ENCODE peak calls at places on chromosomes 2 and 18, in nine cellular contexts. Y, C, H, Q, F, V, J, P and D are unnamed samples.
A peak's percentile ranks its signal among the peaks of the same experiment; 100 is the strongest.

GRCh38 chr2:2662847-2663356 is 331.8 kb upstream of the MYT1L start:
- DNase-seq in J (no peak), V (no peak), C (no peak), F (no peak), H (no peak), Q (no peak), Y (no peak), P (no peak), D (no peak)

GRCh38 chr18:41993151-41993550 is 38.1 kb downstream of the PIK3C3 start:
- DNase-seq in Y (no peak), J (no peak), Q (no peak), C (no peak), H (no peak), V (no peak), F (no peak), P (no peak), D (no peak)

GRCh38 chr2:157438907-157439791 is 4.7 kb downstream of the CYTIP start:
- DNase-seq in H (no peak), P (no peak), C (no peak), V (no peak), J (peak; percentile 59), Q (no peak), F (no peak), Y (no peak), D (no peak)

GRCh38 chr2:54106631-54107454 is 8.6 kb upstream of the ACYP2 start:
- DNase-seq in H (no peak), C (no peak), P (no peak), J (peak; percentile 80), Q (peak; percentile 39), V (peak; percentile 36), F (peak; percentile 20), Y (peak; percentile 25), D (no peak)

GRCh38 chr2:24912986-24913385 is 7.1 kb downstream of the ADCY3 start:
- DNase-seq in F (no peak), Q (no peak), C (no peak), V (no peak), H (no peak), P (no peak), J (no peak), Y (no peak), D (no peak)

GRCh38 chr18:32956591-32957310 is 183.9 kb upstream of the KLHL14 start:
- DNase-seq in Q (no peak), P (no peak), H (no peak), F (no peak), Y (peak; percentile 10), J (peak; percentile 50), V (no peak), C (no peak), D (no peak)

GRCh38 chr18:29191263-29191662 is 1014.3 kb upstream of the CDH2 start:
- DNase-seq in Q (no peak), J (peak; percentile 45), P (no peak), C (no peak), H (no peak), Y (no peak), V (no peak), F (no peak), D (no peak)

GRCh38 chr2:25738383-25739343 is 65.3 kb upstream of the DTNB start:
- DNase-seq in V (no peak), J (no peak), F (no peak), C (no peak), Y (no peak), P (no peak), H (no peak), Q (no peak), D (no peak)

GRCh38 chr2:88133875-88134274 is 6.0 kb upstream of the FABP1 start:
- DNase-seq in F (no peak), H (no peak), J (no peak), C (no peak), P (no peak), Y (no peak), V (no peak), Q (no peak), D (no peak)

GRCh38 chr2:75627902-75628504 is 18.6 kb upstream of the MRPL19 start:
- DNase-seq in P (peak; percentile 73), F (peak; percentile 66), Q (peak; percentile 26), Y (peak; percentile 82), C (peak; percentile 77), J (peak; percentile 84), H (peak; percentile 81), V (peak; percentile 56), D (peak; percentile 22)

GRCh38 chr2:41353060-41353459 is 694.8 kb upstream of the PKDCC start:
- DNase-seq in Y (no peak), V (no peak), P (no peak), C (no peak), F (no peak), Q (no peak), H (no peak), J (no peak), D (no peak)

GRCh38 chr2:160275646-160276045 is 75.6 kb upstream of the ITGB6 start:
- DNase-seq in J (no peak), Y (peak; percentile 16), P (no peak), H (no peak), Q (no peak), F (no peak), C (no peak), V (no peak), D (no peak)

DNA sequence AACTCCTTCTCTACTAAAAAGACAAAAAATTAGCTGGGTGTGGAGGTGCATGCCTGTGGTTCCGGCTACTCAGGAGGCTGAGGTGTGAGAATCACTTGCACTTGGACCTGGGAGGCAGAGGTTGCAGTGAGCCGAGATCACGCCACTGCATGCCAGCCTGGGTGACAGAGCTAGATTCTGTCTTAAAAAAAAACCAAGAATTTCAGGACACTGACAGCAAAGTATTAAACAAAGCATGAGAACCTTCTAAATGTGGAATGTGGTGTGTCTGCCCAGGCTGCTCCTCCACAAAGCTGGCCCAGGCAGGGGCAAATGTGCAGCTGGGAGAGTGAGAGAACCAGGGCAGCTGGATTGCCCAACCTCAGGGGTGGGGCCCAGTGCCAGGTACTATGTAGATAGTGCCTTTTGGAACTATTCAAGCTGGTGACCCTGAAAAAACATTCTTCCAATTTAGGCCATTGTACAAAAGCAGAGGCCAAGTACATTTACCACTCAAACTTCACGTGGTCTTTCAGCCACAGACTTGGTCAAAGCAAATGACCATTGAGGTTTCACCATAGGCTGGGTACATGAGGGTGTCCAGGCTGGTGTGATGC is 6.7 kb upstream of the UGT1A5 start:
- DNase-seq in V (no peak), Q (no peak), F (no peak), J (no peak), C (peak; percentile 91), Y (peak; percentile 86), P (no peak), H (peak; percentile 53), D (no peak)
- H3K27ac ChIP-seq in V (no peak overlapping the region), Q (no peak overlapping the region), F (no peak overlapping the region), J (no peak overlapping the region), C (peak overlapping the region; percentile 56), Y (peak overlapping the region; percentile 28), P (no peak overlapping the region), H (no peak overlapping the region), D (no peak overlapping the region)

DNA sequence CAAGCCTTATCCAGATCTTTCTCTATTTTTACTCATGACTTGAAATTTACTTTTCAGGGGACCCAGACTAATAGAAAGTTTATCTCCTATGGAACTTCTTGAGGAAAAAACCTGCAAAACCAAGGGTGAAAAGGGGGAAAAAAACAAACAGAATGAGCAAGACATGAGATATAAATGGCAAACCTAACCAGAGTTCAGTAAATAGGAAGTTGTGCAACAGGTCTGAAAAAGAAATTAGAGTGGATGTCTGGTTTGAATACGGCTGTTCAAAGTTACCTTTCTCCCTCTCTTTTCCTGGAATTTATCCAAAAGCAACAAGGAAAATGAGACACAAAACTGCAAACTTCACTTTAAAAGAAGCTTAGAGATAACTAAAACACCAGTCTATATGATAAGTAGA is 78.8 kb upstream of the TGFA start:
- DNase-seq in H (no peak), Q (no peak), Y (no peak), J (no peak), C (no peak), F (no peak), V (no peak), P (no peak), D (no peak)
- H3K36me3 ChIP-seq in H (no peaks in the 10 kb centered on the region), Q (no peaks in the 10 kb centered on the region), Y (no peaks in the 10 kb centered on the region), J (no peaks in the 10 kb centered on the region), C (no peaks in the 10 kb centered on the region), F (no peaks in the 10 kb centered on the region), V (no peaks in the 10 kb centered on the region), P (no peaks in the 10 kb centered on the region), D (no peaks in the 10 kb centered on the region)

GRCh38 chr2:81078631-81079030 is 774.1 kb upstream of the LRRTM1 start:
- DNase-seq in F (no peak), P (no peak), V (no peak), C (no peak), H (no peak), Q (no peak), J (no peak), Y (no peak), D (no peak)
- H3K27me3 ChIP-seq in F (no peaks in the 10 kb centered on the region), P (no peaks in the 10 kb centered on the region), V (no peaks in the 10 kb centered on the region), C (no peaks in the 10 kb centered on the region), H (no peaks in the 10 kb centered on the region), Q (no peaks in the 10 kb centered on the region), J (no peaks in the 10 kb centered on the region), Y (no peaks in the 10 kb centered on the region), D (no peaks in the 10 kb centered on the region)

GRCh38 chr2:45699032-45699658 is 47.7 kb downstream of the PRKCE start:
- DNase-seq in F (no peak), J (peak; percentile 95), P (no peak), Q (no peak), C (no peak), V (no peak), Y (no peak), H (no peak), D (no peak)

GRCh38 chr2:45696708-45697107 is 45.2 kb downstream of the PRKCE start:
- DNase-seq in Q (no peak), H (no peak), Y (no peak), F (no peak), P (no peak), C (no peak), J (no peak), V (no peak), D (no peak)

GRCh38 chr2:45697190-45697589 is 45.7 kb downstream of the PRKCE start:
- DNase-seq in V (no peak), C (no peak), H (no peak), J (no peak), Q (no peak), F (no peak), P (no peak), Y (no peak), D (no peak)

GRCh38 chr2:45700407-45701013 is 49.0 kb downstream of the PRKCE start:
- DNase-seq in C (no peak), P (peak; percentile 85), J (no peak), F (no peak), Y (no peak), V (no peak), Q (no peak), H (no peak), D (no peak)

DNA sequence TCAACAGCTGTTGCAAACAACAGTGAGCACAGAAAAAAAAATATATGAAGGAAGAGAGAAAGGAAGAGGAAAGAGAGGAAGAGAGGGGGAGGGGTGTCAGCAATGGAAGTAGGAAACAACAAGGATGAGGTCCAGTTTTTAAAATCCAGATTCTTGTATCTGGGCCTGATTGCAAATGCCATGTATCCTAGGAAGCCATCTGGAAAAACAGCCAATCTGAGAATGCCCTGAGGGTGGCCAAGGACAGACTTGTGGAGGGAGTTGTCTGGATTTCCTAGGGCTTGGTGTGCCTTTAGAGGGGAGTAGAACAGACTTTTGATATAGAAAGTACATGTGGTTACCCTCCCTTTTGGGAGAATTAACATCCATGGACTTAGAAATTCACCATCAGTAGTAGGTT is 47.1 kb downstream of the PRKCE start:
- DNase-seq in C (no peak), V (no peak), P (no peak), Q (no peak), F (no peak), J (peak; percentile 30), H (no peak), Y (no peak), D (no peak)
- H3K27ac ChIP-seq in C (no peak overlapping the region), V (no peak overlapping the region), P (peak overlapping the region; percentile 75), Q (no peak overlapping the region), F (no peak overlapping the region), J (peak overlapping the region; percentile 85), H (no peak overlapping the region), Y (no peak overlapping the region), D (no peak overlapping the region)